ENCODE peak calls at places on chromosome 3, in four cellular contexts. U is kidney glomerular epithelial cell, M is HS-5, J is hepatic stellate cell. T is an unnamed sample.
A peak's percentile ranks its signal among the peaks of the same experiment; 100 is the strongest.

GRCh38 chr3:39154323-39155021 is 1.1 kb upstream of the CSRNP1 start:
- DNase-seq in U (peak; percentile 23), M (no peak), J (no peak), T (peak; percentile 84)

GRCh38 chr3:11522398-11522715 is 121.4 kb downstream of the VGLL4 start:
- DNase-seq in U (no peak), M (no peak), J (no peak), T (peak; percentile 39)

GRCh38 chr3:43286886-43287301 is 554 bp downstream of the SNRK start:
- DNase-seq in U (no peak), M (no peak), J (no peak), T (no peak)

GRCh38 chr3:17175187-17175839 is 290.6 kb downstream of the PLCL2 start:
- DNase-seq in U (no peak), M (peak; percentile 68), J (peak; percentile 66), T (peak; percentile 27)

GRCh38 chr3:2024037-2024436 is 74.6 kb upstream of the CNTN4 start:
- DNase-seq in U (no peak), M (no peak), J (no peak), T (peak; percentile 48)

GRCh38 chr3:67692621-67693020 is 38.2 kb upstream of the SUCLG2 start:
- DNase-seq in U (no peak), M (no peak), J (no peak), T (no peak)

GRCh38 chr3:138946554-138947302 is at the start of the genes FOXL2 and FOXL2NB:
- DNase-seq in U (no peak), M (no peak), J (no peak), T (no peak)

GRCh38 chr3:45553469-45553974 is 41.0 kb upstream of the LIMD1 start:
- DNase-seq in U (no peak), M (peak; percentile 11), J (peak; percentile 76), T (peak; percentile 57)

GRCh38 chr3:65734382-65734781 is 304.3 kb downstream of the MAGI1 start:
- DNase-seq in U (no peak), M (no peak), J (no peak), T (no peak)

GRCh38 chr3:50675179-50676030 is 678 bp downstream of the DOCK3 start:
- DNase-seq in U (no peak), M (no peak), J (no peak), T (peak; percentile 21)

T was measured in kidney tubule cell.